ENCODE peak calls at places on chromosome 12, in nine cellular contexts. W, K, J, M, U, Y, C, Q and S are unnamed samples.

GRCh38 chr12:133217219-133217618 is 18.5 kb downstream of the ANHX start:
- DNase-seq in W (no peak), K (no peak), J (no peak), M (no peak), U (no peak), Y (no peak), C (no peak), Q (no peak), S (no peak)

GRCh38 chr12:44774815-44775411 is 101.2 kb downstream of the NELL2 start:
- DNase-seq in W (peak), K (peak), J (no peak), M (peak), U (no peak), Y (peak), C (no peak), Q (no peak), S (peak)

GRCh38 chr12:119528241-119528640 is 65.3 kb upstream of the TMEM233 start:
- DNase-seq in W (no peak), K (peak), J (no peak), M (no peak), U (no peak), Y (peak), C (no peak), Q (no peak), S (peak)

GRCh38 chr12:130640496-130640895 is 75.6 kb downstream of the RIMBP2 start:
- DNase-seq in W (no peak), K (no peak), J (no peak), M (no peak), U (no peak), Y (no peak), C (no peak), Q (no peak), S (no peak)

GRCh38 chr12:46267618-46268348 is 1.1 kb downstream of the SLC38A1 start:
- DNase-seq in W (peak), K (no peak), J (peak), M (peak), U (no peak), Y (peak), C (peak), Q (peak), S (peak)

GRCh38 chr12:65868133-65868705 is 43.9 kb downstream of the HMGA2 start:
- DNase-seq in W (peak), K (no peak), J (no peak), M (no peak), U (peak), Y (no peak), C (no peak), Q (no peak), S (no peak)

GRCh38 chr12:67091204-67091603 is 178.0 kb upstream of the CAND1 start:
- DNase-seq in W (no peak), K (no peak), J (no peak), M (no peak), U (no peak), Y (no peak), C (no peak), Q (peak), S (no peak)

GRCh38 chr12:62537544-62537943 is 70.9 kb downstream of the MON2 start:
- DNase-seq in W (peak), K (no peak), J (no peak), M (no peak), U (peak), Y (peak), C (no peak), Q (no peak), S (no peak)

GRCh38 chr12:29673346-29673745 is 110.4 kb downstream of the TMTC1 start:
- DNase-seq in W (no peak), K (no peak), J (no peak), M (no peak), U (no peak), Y (no peak), C (no peak), Q (no peak), S (no peak)

GRCh38 chr12:98973395-98973794 is 328.3 kb downstream of the APAF1 start:
- DNase-seq in W (peak), K (no peak), J (no peak), M (no peak), U (no peak), Y (peak), C (no peak), Q (no peak), S (no peak)

GRCh38 chr12:20099395-20099976 is 268.9 kb upstream of the PDE3A start:
- DNase-seq in W (no peak), K (no peak), J (no peak), M (no peak), U (no peak), Y (no peak), C (no peak), Q (no peak), S (peak)